ENCODE peak calls at places on chromosomes 7 and 10, in nine cellular contexts. One of them, this sample, is unnamed.

GRCh38 chr10:115706482-115707076 is 566.4 kb downstream of the GFRA1 start:
- DNase-seq in neural progenitor cell: peak; percentile 42
- DNase-seq in hepatocyte: peak; percentile 23
- DNase-seq in GM23248: peak; percentile 56
- DNase-seq in OCI-LY7: peak; percentile 16
- DNase-seq in SK-N-SH: peak; percentile 2
- DNase-seq in HCT116: peak; percentile 12
- DNase-seq in PC-3: peak; percentile 35
- DNase-seq in GM23338: peak; percentile 61
- DNase-seq in this sample: peak; percentile 39

GRCh38 chr10:30765611-30766010 is 136.1 kb upstream of the LYZL2 start:
- DNase-seq in GM23338: no peak
- DNase-seq in GM23248: peak; percentile 43
- DNase-seq in SK-N-SH: no peak
- DNase-seq in neural progenitor cell: no peak
- DNase-seq in hepatocyte: no peak
- DNase-seq in HCT116: no peak
- DNase-seq in OCI-LY7: no peak
- DNase-seq in PC-3: no peak
- DNase-seq in this sample: no peak

GRCh38 chr10:30550967-30551815 is 78.4 kb downstream of the LYZL2 start:
- DNase-seq in GM23338: no peak
- DNase-seq in HCT116: no peak
- DNase-seq in GM23248: no peak
- DNase-seq in OCI-LY7: no peak
- DNase-seq in SK-N-SH: no peak
- DNase-seq in PC-3: no peak
- DNase-seq in neural progenitor cell: no peak
- DNase-seq in hepatocyte: no peak
- DNase-seq in this sample: no peak

GRCh38 chr7:97298561-97298960 is 181.1 kb downstream of the SDHAF3 start:
- DNase-seq in PC-3: no peak
- DNase-seq in HCT116: no peak
- DNase-seq in GM23248: no peak
- DNase-seq in OCI-LY7: no peak
- DNase-seq in hepatocyte: no peak
- DNase-seq in SK-N-SH: no peak
- DNase-seq in GM23338: no peak
- DNase-seq in neural progenitor cell: no peak
- DNase-seq in this sample: no peak

GRCh38 chr7:155404976-155405375 is 53.0 kb upstream of the EN2 start:
- DNase-seq in OCI-LY7: no peak
- DNase-seq in GM23338: no peak
- DNase-seq in hepatocyte: no peak
- DNase-seq in GM23248: no peak
- DNase-seq in SK-N-SH: no peak
- DNase-seq in neural progenitor cell: no peak
- DNase-seq in PC-3: no peak
- DNase-seq in HCT116: no peak
- DNase-seq in this sample: no peak

GRCh38 chr10:2981361-2981801 is 86.0 kb upstream of the PFKP start:
- DNase-seq in GM23248: no peak
- DNase-seq in GM23338: no peak
- DNase-seq in SK-N-SH: no peak
- DNase-seq in HCT116: no peak
- DNase-seq in neural progenitor cell: no peak
- DNase-seq in OCI-LY7: no peak
- DNase-seq in PC-3: no peak
- DNase-seq in hepatocyte: no peak
- DNase-seq in this sample: no peak

GRCh38 chr10:59432207-59432900 is 70.0 kb upstream of the FAM13C start:
- DNase-seq in hepatocyte: no peak
- DNase-seq in HCT116: no peak
- DNase-seq in PC-3: peak; percentile 99
- DNase-seq in GM23338: no peak
- DNase-seq in OCI-LY7: no peak
- DNase-seq in neural progenitor cell: no peak
- DNase-seq in GM23248: peak; percentile 26
- DNase-seq in SK-N-SH: no peak
- DNase-seq in this sample: no peak

GRCh38 chr7:1698951-1699350 is 28.9 kb downstream of the ELFN1 start:
- DNase-seq in OCI-LY7: no peak
- DNase-seq in hepatocyte: no peak
- DNase-seq in HCT116: no peak
- DNase-seq in GM23248: no peak
- DNase-seq in neural progenitor cell: no peak
- DNase-seq in PC-3: no peak
- DNase-seq in GM23338: no peak
- DNase-seq in SK-N-SH: no peak
- DNase-seq in this sample: no peak

GRCh38 chr7:64515330-64515729 is 47.5 kb downstream of the ZNF680 start:
- DNase-seq in SK-N-SH: no peak
- DNase-seq in PC-3: peak; percentile 8
- DNase-seq in GM23338: no peak
- DNase-seq in hepatocyte: no peak
- DNase-seq in OCI-LY7: no peak
- DNase-seq in HCT116: no peak
- DNase-seq in GM23248: no peak
- DNase-seq in neural progenitor cell: no peak
- DNase-seq in this sample: no peak

GRCh38 chr7:44448456-44448855 is 42.0 kb downstream of the NUDCD3 start:
- DNase-seq in SK-N-SH: no peak
- DNase-seq in PC-3: no peak
- DNase-seq in HCT116: no peak
- DNase-seq in hepatocyte: no peak
- DNase-seq in GM23338: no peak
- DNase-seq in GM23248: no peak
- DNase-seq in neural progenitor cell: no peak
- DNase-seq in OCI-LY7: no peak
- DNase-seq in this sample: no peak

GRCh38 chr7:55140221-55140980 is 121.6 kb downstream of the EGFR start:
- DNase-seq in hepatocyte: peak; percentile 35
- DNase-seq in GM23338: no peak
- DNase-seq in neural progenitor cell: no peak
- DNase-seq in GM23248: peak; percentile 60
- DNase-seq in HCT116: no peak
- DNase-seq in OCI-LY7: no peak
- DNase-seq in SK-N-SH: no peak
- DNase-seq in PC-3: no peak
- DNase-seq in this sample: no peak

GRCh38 chr7:89772276-89772675 is 382.0 kb upstream of the STEAP1 start:
- DNase-seq in GM23248: no peak
- DNase-seq in neural progenitor cell: no peak
- DNase-seq in HCT116: no peak
- DNase-seq in OCI-LY7: no peak
- DNase-seq in GM23338: no peak
- DNase-seq in hepatocyte: no peak
- DNase-seq in SK-N-SH: no peak
- DNase-seq in PC-3: peak; percentile 35
- DNase-seq in this sample: no peak

GRCh38 chr7:1225462-1226154 is 7.1 kb upstream of the UNCX start:
- DNase-seq in OCI-LY7: no peak
- DNase-seq in PC-3: peak; percentile 19
- DNase-seq in HCT116: no peak
- DNase-seq in hepatocyte: peak; percentile 49
- DNase-seq in GM23248: peak; percentile 47
- DNase-seq in neural progenitor cell: peak; percentile 85
- DNase-seq in SK-N-SH: peak; percentile 95
- DNase-seq in GM23338: peak; percentile 67
- DNase-seq in this sample: no peak

GRCh38 chr10:114548662-114549061 is 109.4 kb downstream of the ABLIM1 start:
- DNase-seq in neural progenitor cell: peak; percentile 73
- DNase-seq in PC-3: peak; percentile 59
- DNase-seq in SK-N-SH: peak; percentile 68
- DNase-seq in GM23338: peak; percentile 72
- DNase-seq in OCI-LY7: peak; percentile 43
- DNase-seq in hepatocyte: peak; percentile 56
- DNase-seq in GM23248: peak; percentile 55
- DNase-seq in HCT116: peak; percentile 56
- DNase-seq in this sample: no peak

GRCh38 chr10:55398463-55398862 is 597.4 kb upstream of the PCDH15 start:
- DNase-seq in PC-3: no peak
- DNase-seq in HCT116: no peak
- DNase-seq in OCI-LY7: no peak
- DNase-seq in neural progenitor cell: no peak
- DNase-seq in hepatocyte: no peak
- DNase-seq in GM23248: no peak
- DNase-seq in GM23338: no peak
- DNase-seq in SK-N-SH: no peak
- DNase-seq in this sample: no peak

GRCh38 chr7:54546986-54547314 is 4.8 kb downstream of the VSTM2A start:
- DNase-seq in GM23248: peak; percentile 2
- DNase-seq in hepatocyte: no peak
- DNase-seq in GM23338: no peak
- DNase-seq in HCT116: no peak
- DNase-seq in PC-3: no peak
- DNase-seq in neural progenitor cell: no peak
- DNase-seq in OCI-LY7: no peak
- DNase-seq in SK-N-SH: no peak
- DNase-seq in this sample: no peak

GRCh38 chr7:85716353-85716752 is 529.5 kb upstream of the SEMA3D start:
- DNase-seq in GM23338: no peak
- DNase-seq in PC-3: no peak
- DNase-seq in HCT116: no peak
- DNase-seq in hepatocyte: no peak
- DNase-seq in OCI-LY7: no peak
- DNase-seq in neural progenitor cell: no peak
- DNase-seq in SK-N-SH: no peak
- DNase-seq in GM23248: peak; percentile 53
- DNase-seq in this sample: no peak

GRCh38 chr10:120507651-120508050 is 50.6 kb downstream of the PLPP4 start:
- DNase-seq in hepatocyte: no peak
- DNase-seq in GM23338: no peak
- DNase-seq in SK-N-SH: no peak
- DNase-seq in neural progenitor cell: no peak
- DNase-seq in GM23248: no peak
- DNase-seq in HCT116: no peak
- DNase-seq in PC-3: no peak
- DNase-seq in OCI-LY7: no peak
- DNase-seq in this sample: no peak

GRCh38 chr7:140008755-140009610 is 53.8 kb downstream of the PARP12 start:
- DNase-seq in OCI-LY7: no peak
- DNase-seq in neural progenitor cell: no peak
- DNase-seq in GM23338: no peak
- DNase-seq in hepatocyte: no peak
- DNase-seq in PC-3: no peak
- DNase-seq in SK-N-SH: no peak
- DNase-seq in GM23248: no peak
- DNase-seq in HCT116: no peak
- DNase-seq in this sample: no peak

GRCh38 chr10:6600224-6600987 is 20.3 kb upstream of the PRKCQ start:
- DNase-seq in GM23248: no peak
- DNase-seq in GM23338: no peak
- DNase-seq in OCI-LY7: no peak
- DNase-seq in neural progenitor cell: no peak
- DNase-seq in SK-N-SH: no peak
- DNase-seq in HCT116: no peak
- DNase-seq in hepatocyte: no peak
- DNase-seq in PC-3: no peak
- DNase-seq in this sample: no peak

GRCh38 chr10:128823201-128823600 is 643.8 kb upstream of the MGMT start:
- DNase-seq in PC-3: no peak
- DNase-seq in GM23338: no peak
- DNase-seq in GM23248: no peak
- DNase-seq in SK-N-SH: no peak
- DNase-seq in HCT116: no peak
- DNase-seq in neural progenitor cell: no peak
- DNase-seq in OCI-LY7: no peak
- DNase-seq in hepatocyte: no peak
- DNase-seq in this sample: no peak

GRCh38 chr10:21626457-21627161 is 92.6 kb downstream of the MLLT10 start:
- DNase-seq in GM23248: peak; percentile 47
- DNase-seq in GM23338: no peak
- DNase-seq in neural progenitor cell: no peak
- DNase-seq in OCI-LY7: no peak
- DNase-seq in HCT116: no peak
- DNase-seq in hepatocyte: no peak
- DNase-seq in SK-N-SH: no peak
- DNase-seq in PC-3: peak; percentile 13
- DNase-seq in this sample: no peak

GRCh38 chr10:22319559-22320558 is 1.0 kb upstream of the BMI1 start:
- DNase-seq in PC-3: peak; percentile 57
- DNase-seq in HCT116: no peak
- DNase-seq in hepatocyte: no peak
- DNase-seq in neural progenitor cell: peak; percentile 64
- DNase-seq in GM23338: no peak
- DNase-seq in OCI-LY7: peak; percentile 9
- DNase-seq in GM23248: peak; percentile 45
- DNase-seq in SK-N-SH: no peak
- DNase-seq in this sample: peak; percentile 38

GRCh38 chr10:77837248-77837924 is 89.2 kb downstream of the DLG5 start:
- DNase-seq in GM23248: peak; percentile 29
- DNase-seq in PC-3: peak; percentile 79
- DNase-seq in HCT116: no peak
- DNase-seq in GM23338: peak; percentile 95
- DNase-seq in SK-N-SH: peak; percentile 57
- DNase-seq in hepatocyte: no peak
- DNase-seq in neural progenitor cell: peak; percentile 92
- DNase-seq in OCI-LY7: peak; percentile 71
- DNase-seq in this sample: peak; percentile 71
- TF ChIP-seq EZH2phosphoT487 in GM23248: no peak
- TF ChIP-seq EZH2phosphoT487 in PC-3: no peak
- TF ChIP-seq EZH2phosphoT487 in HCT116: no peak
- TF ChIP-seq EZH2phosphoT487 in GM23338: no peak
- TF ChIP-seq EZH2phosphoT487 in SK-N-SH: no peak
- TF ChIP-seq EZH2phosphoT487 in hepatocyte: no peak
- TF ChIP-seq EZH2phosphoT487 in neural progenitor cell: no peak
- TF ChIP-seq EZH2phosphoT487 in OCI-LY7: no peak
- TF ChIP-seq EZH2phosphoT487 in this sample: no peak

GRCh38 chr7:92925876-92926696 is 89.7 kb upstream of the CDK6 start:
- DNase-seq in OCI-LY7: no peak
- DNase-seq in GM23248: no peak
- DNase-seq in neural progenitor cell: peak; percentile 83
- DNase-seq in SK-N-SH: no peak
- DNase-seq in hepatocyte: peak; percentile 66
- DNase-seq in GM23338: peak; percentile 78
- DNase-seq in PC-3: no peak
- DNase-seq in HCT116: no peak
- DNase-seq in this sample: no peak
- H3K4me3 ChIP-seq in OCI-LY7: no peak overlapping the region
- H3K4me3 ChIP-seq in GM23248: no peak overlapping the region
- H3K4me3 ChIP-seq in neural progenitor cell: no peak overlapping the region
- H3K4me3 ChIP-seq in SK-N-SH: no peak overlapping the region
- H3K4me3 ChIP-seq in hepatocyte: no peak overlapping the region
- H3K4me3 ChIP-seq in GM23338: peak overlapping the region; percentile 29
- H3K4me3 ChIP-seq in PC-3: no peak overlapping the region
- H3K4me3 ChIP-seq in HCT116: no peak overlapping the region
- H3K4me3 ChIP-seq in this sample: no peak overlapping the region

GRCh38 chr7:157279973-157280841 is 56.6 kb upstream of the DNAJB6 start:
- DNase-seq in hepatocyte: no peak
- DNase-seq in HCT116: no peak
- DNase-seq in PC-3: no peak
- DNase-seq in OCI-LY7: no peak
- DNase-seq in SK-N-SH: peak; percentile 41
- DNase-seq in GM23248: no peak
- DNase-seq in GM23338: peak; percentile 68
- DNase-seq in neural progenitor cell: no peak
- DNase-seq in this sample: no peak
- H3K27ac ChIP-seq in hepatocyte: no peak overlapping the region
- H3K27ac ChIP-seq in HCT116: no peak overlapping the region
- H3K27ac ChIP-seq in PC-3: no peak overlapping the region
- H3K27ac ChIP-seq in OCI-LY7: no peak overlapping the region
- H3K27ac ChIP-seq in SK-N-SH: no peak overlapping the region
- H3K27ac ChIP-seq in GM23248: no peak overlapping the region
- H3K27ac ChIP-seq in GM23338: no peak overlapping the region
- H3K27ac ChIP-seq in neural progenitor cell: no peak overlapping the region
- H3K27ac ChIP-seq in this sample: no peak overlapping the region

GRCh38 chr10:87842220-87842641 is 21.1 kb downstream of the KLLN start:
- DNase-seq in HCT116: peak; percentile 81
- DNase-seq in SK-N-SH: no peak
- DNase-seq in GM23338: no peak
- DNase-seq in OCI-LY7: no peak
- DNase-seq in GM23248: peak; percentile 23
- DNase-seq in PC-3: peak; percentile 93
- DNase-seq in hepatocyte: peak; percentile 75
- DNase-seq in neural progenitor cell: no peak
- DNase-seq in this sample: no peak
- TF ChIP-seq EZH2phosphoT487 in HCT116: no peak
- TF ChIP-seq EZH2phosphoT487 in SK-N-SH: no peak
- TF ChIP-seq EZH2phosphoT487 in GM23338: no peak
- TF ChIP-seq EZH2phosphoT487 in OCI-LY7: no peak
- TF ChIP-seq EZH2phosphoT487 in GM23248: no peak
- TF ChIP-seq EZH2phosphoT487 in PC-3: no peak
- TF ChIP-seq EZH2phosphoT487 in hepatocyte: no peak
- TF ChIP-seq EZH2phosphoT487 in neural progenitor cell: no peak
- TF ChIP-seq EZH2phosphoT487 in this sample: no peak

This sample was measured in MM.1S.